ENCODE peak calls at places on chromosomes 13 and 19, in six cellular contexts. W, R, H, S, C and I are unnamed samples.

GRCh38 chr13:94195715-94196114 is 283.8 kb downstream of the DCT start:
- DNase-seq in W (no peak), R (no peak), H (peak), S (peak), C (peak), I (no peak)

GRCh38 chr13:62171697-62172096 is 756.0 kb upstream of the PCDH20 start:
- DNase-seq in W (no peak), R (no peak), H (peak), S (no peak), C (no peak), I (no peak)

GRCh38 chr19:3184847-3185481 is 766 bp upstream of the NCLN start:
- DNase-seq in W (peak), R (no peak), H (peak), S (peak), C (peak), I (no peak)

GRCh38 chr19:10654610-10655456 is 687 bp downstream of the ILF3 start:
- DNase-seq in W (peak), R (peak), H (peak), S (peak), C (no peak), I (no peak)

GRCh38 chr13:46355906-46356305 is 31.1 kb downstream of the RUBCNL start:
- DNase-seq in W (no peak), R (no peak), H (peak), S (no peak), C (no peak), I (no peak)

GRCh38 chr13:101579291-101579802 is 126.9 kb downstream of the ITGBL1 start:
- DNase-seq in W (no peak), R (no peak), H (no peak), S (peak), C (no peak), I (no peak)

GRCh38 chr13:21686761-21687391 is 16.0 kb downstream of the FGF9 start:
- DNase-seq in W (no peak), R (no peak), H (no peak), S (no peak), C (no peak), I (no peak)

GRCh38 chr19:29978139-29978538 is 36.1 kb downstream of the URI1 start:
- DNase-seq in W (no peak), R (no peak), H (no peak), S (no peak), C (no peak), I (no peak)

GRCh38 chr19:45770192-45771101 is 1.4 kb upstream of the SIX5 start:
- DNase-seq in W (peak), R (peak), H (peak), S (peak), C (peak), I (peak)

GRCh38 chr19:17183858-17184271 is 31.3 kb upstream of the USE1 start:
- DNase-seq in W (no peak), R (no peak), H (no peak), S (no peak), C (no peak), I (no peak)

GRCh38 chr19:14318873-14319272 is 62.4 kb upstream of the ADGRE5 start:
- DNase-seq in W (no peak), R (peak), H (peak), S (peak), C (no peak), I (no peak)

GRCh38 chr19:58558066-58558622 is at the start of gene UBE2M:
- DNase-seq in W (no peak), R (peak), H (peak), S (peak), C (no peak), I (peak)

GRCh38 chr13:41502676-41503075 is 45.3 kb downstream of the RGCC start:
- DNase-seq in W (peak), R (no peak), H (no peak), S (peak), C (no peak), I (no peak)